ENCODE peak calls at places on chromosome 17, in five cellular contexts. Q, O, S, T and E are unnamed samples.
A peak's percentile ranks its signal among the peaks of the same experiment; 100 is the strongest.

GRCh38 chr17:15510361-15510760 is 42.9 kb upstream of the CDRT4 start:
- DNase-seq in Q (peak; percentile 20), S (no peak), O (no peak), T (peak; percentile 69), E (peak; percentile 88)

GRCh38 chr17:38590988-38591758 is 14.6 kb downstream of the SRCIN1 start:
- DNase-seq in Q (peak; percentile 71), O (no peak), S (no peak), T (no peak), E (no peak)

GRCh38 chr17:65366102-65366844 is 195.2 kb downstream of the AXIN2 start:
- DNase-seq in O (no peak), Q (no peak), T (no peak), S (no peak), E (no peak)

GRCh38 chr17:6712058-6712853 is 913 bp downstream of the SLC13A5 start:
- DNase-seq in T (peak; percentile 40), O (no peak), Q (no peak), S (no peak), E (peak; percentile 89)

GRCh38 chr17:59848778-59849177 is 44.0 kb downstream of the TUBD1 start:
- DNase-seq in Q (peak; percentile 66), S (peak; percentile 70), O (no peak), T (no peak), E (no peak)

GRCh38 chr17:69525920-69526841 is 111.7 kb downstream of the MAP2K6 start:
- DNase-seq in Q (peak; percentile 55), O (no peak), S (peak; percentile 57), T (peak; percentile 64), E (peak; percentile 64)

GRCh38 chr17:37726891-37727780 is 17.7 kb downstream of the HNF1B start:
- DNase-seq in T (no peak), S (no peak), O (no peak), Q (no peak), E (no peak)

GRCh38 chr17:38658741-38659345 is 15.9 kb downstream of the EPOP start:
- DNase-seq in S (no peak), O (no peak), Q (no peak), T (no peak), E (peak; percentile 68)

GRCh38 chr17:59353936-59354755 is 22.7 kb downstream of the YPEL2 start:
- DNase-seq in O (no peak), S (no peak), T (no peak), Q (no peak), E (no peak)

GRCh38 chr17:320809-321385 is 31.7 kb downstream of the RPH3AL start:
- DNase-seq in S (no peak), O (no peak), Q (no peak), T (no peak), E (peak; percentile 35)

GRCh38 chr17:34458266-34458665 is 95.2 kb upstream of the CCL1 start:
- DNase-seq in O (no peak), T (no peak), S (no peak), Q (no peak), E (no peak)

GRCh38 chr17:82598256-82599011 is 49.8 kb downstream of the WDR45B start:
- DNase-seq in O (no peak), Q (peak; percentile 39), T (no peak), S (no peak), E (peak; percentile 98)

GRCh38 chr17:76560036-76560876 is 20.4 kb downstream of the PRCD start:
- DNase-seq in T (no peak), S (no peak), O (no peak), Q (no peak), E (peak; percentile 8)

GRCh38 chr17:80793851-80794267 is 197.8 kb upstream of the CHMP6 start:
- DNase-seq in T (no peak), S (no peak), Q (no peak), O (no peak), E (peak; percentile 88)

GRCh38 chr17:60127068-60128064 is 22.4 kb upstream of the CA4 start:
- DNase-seq in S (no peak), T (peak; percentile 9), Q (no peak), O (no peak), E (peak; percentile 62)

GRCh38 chr17:42744283-42744805 is 496 bp downstream of the EZH1 start:
- DNase-seq in O (peak; percentile 13), S (peak; percentile 69), T (peak; percentile 68), Q (peak; percentile 14), E (peak; percentile 90)

GRCh38 chr17:65527857-65528591 is 33.4 kb downstream of the AXIN2 start:
- DNase-seq in S (no peak), O (no peak), Q (no peak), T (no peak), E (peak; percentile 10)

GRCh38 chr17:83194189-83194565 is 114.8 kb downstream of the METRNL start:
- DNase-seq in Q (no peak), S (peak; percentile 7), T (no peak), O (no peak), E (peak; percentile 71)

GRCh38 chr17:82204831-82205719 is 7.6 kb downstream of the CCDC57 start:
- DNase-seq in Q (peak; percentile 67), S (no peak), T (peak; percentile 77), O (no peak), E (peak; percentile 94)

GRCh38 chr17:55443904-55444303 is 22.3 kb upstream of the MMD start:
- DNase-seq in T (no peak), S (no peak), Q (no peak), O (no peak), E (no peak)

GRCh38 chr17:67902531-67903231 is 77.4 kb downstream of the BPTF start:
- DNase-seq in O (no peak), S (no peak), T (no peak), Q (no peak), E (no peak)

GRCh38 chr17:82051776-82052637 is at the start of the genes GPS1 and RFNG:
- DNase-seq in Q (peak; percentile 57), S (peak; percentile 64), T (peak; percentile 92), O (peak; percentile 74), E (peak; percentile 100)

GRCh38 chr17:57357392-57357784 is 101.1 kb downstream of the MSI2 start:
- DNase-seq in Q (peak; percentile 83), S (no peak), O (no peak), T (no peak), E (no peak)

GRCh38 chr17:19769946-19770652 is 22.0 kb upstream of the ALDH3A1 start:
- DNase-seq in T (peak; percentile 79), Q (no peak), O (no peak), S (no peak), E (peak; percentile 87)

GRCh38 chr17:62187681-62188080 is 122.6 kb upstream of the MED13 start:
- DNase-seq in T (no peak), Q (no peak), O (no peak), S (no peak), E (peak; percentile 79)

GRCh38 chr17:82848022-82848592 is 8.3 kb upstream of the ZNF750 start:
- DNase-seq in O (no peak), T (peak; percentile 28), S (peak; percentile 18), Q (no peak), E (peak; percentile 93)